ENCODE peak calls at places on chromosomes 3 and 15, in ten cellular contexts. S is substantia nigra; N is AG08395; T is heart right ventricle; V is GM13976; F is renal cortical epithelial cell; M is SW480; B is Kasumi-1; I is stimulated activated CD8-positive, alpha-beta memory T cell treated with anti-CD3 and anti-CD28 coated beads, Interleukin-7, amount 100 ng/mL, for 24 hours; P is HuH-7.5. O is an unnamed sample.

GRCh38 chr3:127420825-127421224 is 133.0 kb upstream of the PRR20G start:
- DNase-seq in I (no peak), M (no peak), S (no peak), V (peak), F (no peak), B (no peak), N (no peak), T (no peak), P (no peak), O (no peak)

GRCh38 chr3:102165367-102165766 is 269.4 kb upstream of the ZPLD1 start:
- DNase-seq in S (no peak), P (no peak), T (no peak), N (peak), F (peak), V (no peak), I (no peak), M (no peak), B (no peak), O (no peak)

GRCh38 chr3:193874512-193874911 is 261.4 kb upstream of the HES1 start:
- DNase-seq in B (no peak), F (no peak), N (no peak), S (no peak), M (no peak), P (no peak), I (no peak), V (no peak), T (no peak), O (no peak)

GRCh38 chr3:24154003-24154695 is 209.1 kb downstream of the NR1D2 start:
- DNase-seq in M (no peak), F (no peak), I (no peak), S (no peak), N (no peak), B (no peak), V (no peak), T (no peak), P (no peak), O (no peak)

GRCh38 chr3:152071315-152071714 is 197.4 kb upstream of the MBNL1 start:
- DNase-seq in V (no peak), S (no peak), M (no peak), N (no peak), T (no peak), P (no peak), F (no peak), I (no peak), B (no peak), O (no peak)

GRCh38 chr3:126338796-126339241 is 18.4 kb downstream of the KLF15 start:
- DNase-seq in T (no peak), M (no peak), F (no peak), V (no peak), S (no peak), P (no peak), I (no peak), B (no peak), N (no peak), O (peak)

GRCh38 chr3:15892828-15893227 is 95.0 kb upstream of the ANKRD28 start:
- DNase-seq in B (no peak), N (peak), I (no peak), T (no peak), P (no peak), V (no peak), F (peak), S (no peak), M (no peak), O (no peak)

GRCh38 chr3:145489011-145489410 is 672.0 kb downstream of the PLOD2 start:
- DNase-seq in I (no peak), N (no peak), T (no peak), V (no peak), S (no peak), F (peak), M (no peak), B (no peak), P (no peak), O (no peak)

GRCh38 chr15:40830884-40831283 is 2.4 kb upstream of the PPP1R14D start:
- DNase-seq in M (no peak), I (no peak), V (no peak), B (no peak), T (no peak), S (no peak), N (no peak), P (no peak), F (no peak), O (no peak)

GRCh38 chr3:18194431-18194830 is 230.7 kb downstream of the SATB1 start:
- DNase-seq in B (peak), V (no peak), F (peak), M (no peak), P (no peak), N (no peak), T (no peak), I (no peak), S (no peak), O (no peak)

GRCh38 chr3:112424394-112424793 is 74.9 kb downstream of the BTLA start:
- DNase-seq in T (no peak), I (no peak), N (no peak), V (no peak), P (no peak), S (no peak), M (no peak), F (no peak), B (no peak), O (no peak)

O was measured in left ventricle myocardium inferior.